ENCODE peak calls at places on chromosome 13, in ten cellular contexts. One of them, this sample, is unnamed.

GRCh38 chr13:38202730-38203129 is 146.9 kb upstream of the UFM1 start:
- DNase-seq in foreskin fibroblast: no peak
- DNase-seq in GM10248: no peak
- DNase-seq in fibroblast of pulmonary artery: peak; percentile 13
- DNase-seq in breast epithelium: no peak
- DNase-seq in tibial nerve: no peak
- DNase-seq in fibroblast of mammary gland: peak; percentile 74
- DNase-seq in kidney: no peak
- DNase-seq in psoas muscle: no peak
- DNase-seq in endothelial cell: no peak
- DNase-seq in this sample: no peak

GRCh38 chr13:102484329-102484728 is 82.5 kb upstream of the FGF14 start:
- DNase-seq in breast epithelium: no peak
- DNase-seq in foreskin fibroblast: peak; percentile 4
- DNase-seq in endothelial cell: no peak
- DNase-seq in fibroblast of mammary gland: peak; percentile 54
- DNase-seq in psoas muscle: no peak
- DNase-seq in fibroblast of pulmonary artery: no peak
- DNase-seq in tibial nerve: no peak
- DNase-seq in kidney: no peak
- DNase-seq in GM10248: no peak
- DNase-seq in this sample: no peak

GRCh38 chr13:23657056-23657455 is 86.8 kb downstream of the TNFRSF19 start:
- DNase-seq in kidney: no peak
- DNase-seq in foreskin fibroblast: no peak
- DNase-seq in breast epithelium: no peak
- DNase-seq in fibroblast of mammary gland: peak; percentile 23
- DNase-seq in GM10248: no peak
- DNase-seq in fibroblast of pulmonary artery: no peak
- DNase-seq in tibial nerve: no peak
- DNase-seq in psoas muscle: no peak
- DNase-seq in endothelial cell: no peak
- DNase-seq in this sample: no peak

GRCh38 chr13:59490651-59491050 is 673.1 kb downstream of the DIAPH3 start:
- DNase-seq in tibial nerve: no peak
- DNase-seq in foreskin fibroblast: no peak
- DNase-seq in fibroblast of mammary gland: no peak
- DNase-seq in endothelial cell: no peak
- DNase-seq in GM10248: no peak
- DNase-seq in psoas muscle: no peak
- DNase-seq in kidney: no peak
- DNase-seq in fibroblast of pulmonary artery: no peak
- DNase-seq in breast epithelium: no peak
- DNase-seq in this sample: no peak

GRCh38 chr13:48319458-48320395 is 16.2 kb downstream of the RB1 start:
- DNase-seq in foreskin fibroblast: no peak
- DNase-seq in kidney: peak; percentile 63
- DNase-seq in fibroblast of pulmonary artery: no peak
- DNase-seq in fibroblast of mammary gland: no peak
- DNase-seq in psoas muscle: no peak
- DNase-seq in endothelial cell: no peak
- DNase-seq in breast epithelium: no peak
- DNase-seq in GM10248: no peak
- DNase-seq in tibial nerve: no peak
- DNase-seq in this sample: no peak

GRCh38 chr13:51619614-51620013 is 35.4 kb downstream of the WDFY2 start:
- DNase-seq in GM10248: no peak
- DNase-seq in fibroblast of pulmonary artery: peak; percentile 50
- DNase-seq in tibial nerve: no peak
- DNase-seq in endothelial cell: no peak
- DNase-seq in fibroblast of mammary gland: peak; percentile 92
- DNase-seq in breast epithelium: no peak
- DNase-seq in kidney: no peak
- DNase-seq in psoas muscle: no peak
- DNase-seq in foreskin fibroblast: peak; percentile 77
- DNase-seq in this sample: no peak

GRCh38 chr13:60857698-60858097 is 460.7 kb downstream of the TDRD3 start:
- DNase-seq in foreskin fibroblast: no peak
- DNase-seq in kidney: no peak
- DNase-seq in fibroblast of mammary gland: no peak
- DNase-seq in fibroblast of pulmonary artery: no peak
- DNase-seq in endothelial cell: no peak
- DNase-seq in breast epithelium: no peak
- DNase-seq in GM10248: no peak
- DNase-seq in psoas muscle: no peak
- DNase-seq in tibial nerve: no peak
- DNase-seq in this sample: no peak

GRCh38 chr13:90393408-90393807 is 954.1 kb upstream of the MIR17HG start:
- DNase-seq in kidney: no peak
- DNase-seq in breast epithelium: no peak
- DNase-seq in tibial nerve: no peak
- DNase-seq in endothelial cell: no peak
- DNase-seq in GM10248: no peak
- DNase-seq in fibroblast of pulmonary artery: no peak
- DNase-seq in fibroblast of mammary gland: no peak
- DNase-seq in psoas muscle: no peak
- DNase-seq in foreskin fibroblast: no peak
- DNase-seq in this sample: no peak

GRCh38 chr13:93709511-93710244 is 483.1 kb downstream of the GPC6 start:
- DNase-seq in breast epithelium: no peak
- DNase-seq in foreskin fibroblast: no peak
- DNase-seq in tibial nerve: no peak
- DNase-seq in psoas muscle: no peak
- DNase-seq in endothelial cell: no peak
- DNase-seq in GM10248: no peak
- DNase-seq in kidney: no peak
- DNase-seq in fibroblast of pulmonary artery: no peak
- DNase-seq in fibroblast of mammary gland: no peak
- DNase-seq in this sample: no peak

GRCh38 chr13:52652980-52653303 is 306 bp downstream of the SUGT1 start:
- DNase-seq in GM10248: peak; percentile 39
- DNase-seq in fibroblast of pulmonary artery: no peak
- DNase-seq in fibroblast of mammary gland: no peak
- DNase-seq in endothelial cell: no peak
- DNase-seq in foreskin fibroblast: no peak
- DNase-seq in breast epithelium: no peak
- DNase-seq in kidney: no peak
- DNase-seq in tibial nerve: no peak
- DNase-seq in psoas muscle: no peak
- DNase-seq in this sample: no peak

GRCh38 chr13:44058586-44059238 is 179.0 kb downstream of the LACC1 start:
- DNase-seq in endothelial cell: no peak
- DNase-seq in kidney: no peak
- DNase-seq in foreskin fibroblast: no peak
- DNase-seq in GM10248: no peak
- DNase-seq in tibial nerve: no peak
- DNase-seq in fibroblast of mammary gland: no peak
- DNase-seq in psoas muscle: no peak
- DNase-seq in breast epithelium: no peak
- DNase-seq in fibroblast of pulmonary artery: no peak
- DNase-seq in this sample: no peak

GRCh38 chr13:48562296-48563066 is 29.6 kb upstream of the RCBTB2 start:
- DNase-seq in GM10248: peak; percentile 77
- DNase-seq in kidney: no peak
- DNase-seq in fibroblast of pulmonary artery: no peak
- DNase-seq in endothelial cell: no peak
- DNase-seq in foreskin fibroblast: no peak
- DNase-seq in psoas muscle: no peak
- DNase-seq in fibroblast of mammary gland: no peak
- DNase-seq in tibial nerve: no peak
- DNase-seq in breast epithelium: no peak
- DNase-seq in this sample: no peak

GRCh38 chr13:112907286-112907685 is 61.7 kb upstream of the MCF2L start:
- DNase-seq in kidney: no peak
- DNase-seq in fibroblast of mammary gland: no peak
- DNase-seq in GM10248: no peak
- DNase-seq in psoas muscle: no peak
- DNase-seq in fibroblast of pulmonary artery: no peak
- DNase-seq in endothelial cell: no peak
- DNase-seq in foreskin fibroblast: no peak
- DNase-seq in tibial nerve: no peak
- DNase-seq in breast epithelium: no peak
- DNase-seq in this sample: no peak

GRCh38 chr13:105445793-105446192 is 1089.7 kb downstream of the EFNB2 start:
- DNase-seq in endothelial cell: no peak
- DNase-seq in kidney: no peak
- DNase-seq in psoas muscle: no peak
- DNase-seq in tibial nerve: no peak
- DNase-seq in breast epithelium: no peak
- DNase-seq in GM10248: no peak
- DNase-seq in fibroblast of mammary gland: no peak
- DNase-seq in foreskin fibroblast: no peak
- DNase-seq in fibroblast of pulmonary artery: no peak
- DNase-seq in this sample: no peak

GRCh38 chr13:39603424-39603947 is 493 bp upstream of the LHFPL6 start:
- DNase-seq in kidney: no peak
- DNase-seq in psoas muscle: no peak
- DNase-seq in tibial nerve: no peak
- DNase-seq in breast epithelium: no peak
- DNase-seq in endothelial cell: peak; percentile 20
- DNase-seq in GM10248: peak; percentile 19
- DNase-seq in fibroblast of mammary gland: peak; percentile 41
- DNase-seq in foreskin fibroblast: peak; percentile 24
- DNase-seq in fibroblast of pulmonary artery: peak; percentile 29
- DNase-seq in this sample: no peak

DNA sequence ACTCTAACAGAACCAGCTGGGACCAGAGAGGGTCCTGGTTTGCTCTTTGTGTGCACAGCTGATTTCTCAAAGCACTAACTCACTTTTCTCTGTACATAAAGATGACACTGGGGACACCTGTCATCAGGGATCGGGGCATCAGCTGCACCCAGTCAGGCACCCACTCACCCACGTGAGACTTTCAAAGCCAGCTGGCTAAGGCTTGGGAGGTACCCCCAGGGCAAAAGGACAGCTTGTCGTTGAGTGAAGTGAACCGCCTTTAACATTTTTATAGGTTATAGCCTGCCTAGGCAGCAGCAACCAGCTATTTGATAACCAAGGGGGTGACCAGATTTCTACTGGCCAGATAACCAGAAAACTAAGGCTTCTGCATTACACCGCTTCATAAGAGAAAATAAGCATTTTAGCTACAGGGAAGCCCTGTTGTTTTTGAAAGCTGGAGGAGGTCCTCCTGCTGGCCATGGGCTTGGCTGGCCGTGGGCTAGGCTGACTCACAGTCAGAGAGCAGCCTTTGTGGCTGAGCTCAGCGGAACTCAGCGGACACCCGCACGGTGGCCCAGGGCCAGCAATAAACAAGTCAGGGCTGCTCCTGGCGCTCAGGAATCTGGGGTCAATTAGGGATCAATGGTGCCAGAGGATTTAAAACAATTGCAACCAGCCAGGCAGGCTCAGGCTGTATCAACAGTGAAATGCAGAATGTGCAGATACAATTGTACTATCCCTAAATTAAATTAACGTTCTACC is 57.1 kb downstream of the ALOX5AP start:
- DNase-seq in foreskin fibroblast: peak; percentile 97
- DNase-seq in endothelial cell: no peak
- DNase-seq in kidney: peak; percentile 94
- DNase-seq in GM10248: no peak
- DNase-seq in psoas muscle: peak; percentile 83
- DNase-seq in fibroblast of pulmonary artery: peak; percentile 92
- DNase-seq in breast epithelium: peak; percentile 91
- DNase-seq in tibial nerve: peak; percentile 55
- DNase-seq in fibroblast of mammary gland: peak; percentile 94
- DNase-seq in this sample: no peak
- TF ChIP-seq CTCF in foreskin fibroblast: peak; percentile 67
- TF ChIP-seq CTCF in endothelial cell: no peak
- TF ChIP-seq CTCF in kidney: no peak
- TF ChIP-seq CTCF in GM10248: no peak
- TF ChIP-seq CTCF in psoas muscle: peak; percentile 26
- TF ChIP-seq CTCF in fibroblast of pulmonary artery: peak; percentile 68
- TF ChIP-seq CTCF in breast epithelium: peak; percentile 38
- TF ChIP-seq CTCF in tibial nerve: peak; percentile 16
- TF ChIP-seq CTCF in fibroblast of mammary gland: peak; percentile 57
- TF ChIP-seq CTCF in this sample: no peak

DNA sequence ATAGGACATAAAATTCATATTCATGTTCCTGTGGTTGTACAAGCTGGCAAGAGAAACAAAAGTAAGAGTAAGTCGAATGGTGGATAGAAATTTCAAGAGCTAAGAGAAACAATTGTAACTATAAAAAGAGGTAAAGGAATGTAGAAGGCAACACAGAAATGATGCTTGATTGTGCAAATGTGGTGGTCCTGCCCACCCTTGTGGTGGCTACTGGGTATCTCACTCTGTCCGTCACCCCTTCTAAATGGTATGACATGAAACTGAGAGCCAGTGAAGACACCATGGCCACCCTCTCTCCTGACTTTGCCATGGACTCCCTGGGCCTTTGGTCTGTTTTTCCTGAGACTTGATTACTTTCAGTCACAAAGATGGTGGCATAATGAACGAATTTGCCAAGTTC is 925.9 kb upstream of the SLITRK6 start:
- DNase-seq in foreskin fibroblast: no peak
- DNase-seq in breast epithelium: no peak
- DNase-seq in tibial nerve: no peak
- DNase-seq in fibroblast of mammary gland: no peak
- DNase-seq in endothelial cell: peak; percentile 18
- DNase-seq in psoas muscle: no peak
- DNase-seq in fibroblast of pulmonary artery: no peak
- DNase-seq in kidney: no peak
- DNase-seq in GM10248: no peak
- DNase-seq in this sample: no peak
- TF ChIP-seq CTCF in foreskin fibroblast: no peak
- TF ChIP-seq CTCF in breast epithelium: no peak
- TF ChIP-seq CTCF in tibial nerve: no peak
- TF ChIP-seq CTCF in fibroblast of mammary gland: no peak
- TF ChIP-seq CTCF in endothelial cell: peak; percentile 55
- TF ChIP-seq CTCF in psoas muscle: no peak
- TF ChIP-seq CTCF in fibroblast of pulmonary artery: no peak
- TF ChIP-seq CTCF in kidney: no peak
- TF ChIP-seq CTCF in GM10248: no peak
- TF ChIP-seq CTCF in this sample: no peak

DNA sequence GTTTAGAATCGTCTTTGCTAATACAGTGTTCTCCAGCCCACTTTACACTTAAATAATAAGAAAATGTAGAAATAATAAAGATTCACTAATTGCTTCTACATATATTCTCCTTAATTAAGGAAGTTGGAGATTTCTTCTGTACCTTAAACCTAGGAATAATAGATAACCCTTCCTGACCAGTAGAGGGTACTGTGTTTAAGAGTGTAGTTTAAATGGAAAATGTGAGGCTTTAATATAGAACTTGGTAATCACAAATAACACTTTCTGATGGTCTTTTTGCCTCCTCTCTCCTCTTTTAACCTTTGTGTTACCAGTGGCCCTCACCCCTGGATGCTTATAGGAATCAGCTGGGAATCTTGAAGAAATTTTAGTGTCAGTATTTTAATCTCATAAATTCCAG is 20.7 kb downstream of the POMP start:
- DNase-seq in kidney: no peak
- DNase-seq in breast epithelium: no peak
- DNase-seq in fibroblast of pulmonary artery: peak; percentile 47
- DNase-seq in foreskin fibroblast: no peak
- DNase-seq in endothelial cell: no peak
- DNase-seq in fibroblast of mammary gland: peak; percentile 33
- DNase-seq in psoas muscle: no peak
- DNase-seq in tibial nerve: no peak
- DNase-seq in GM10248: no peak
- DNase-seq in this sample: no peak
- TF ChIP-seq CTCF in kidney: peak; percentile 1
- TF ChIP-seq CTCF in breast epithelium: peak; percentile 27
- TF ChIP-seq CTCF in fibroblast of pulmonary artery: peak; percentile 49
- TF ChIP-seq CTCF in foreskin fibroblast: peak; percentile 38
- TF ChIP-seq CTCF in endothelial cell: peak; percentile 36
- TF ChIP-seq CTCF in fibroblast of mammary gland: peak; percentile 42
- TF ChIP-seq CTCF in psoas muscle: peak; percentile 26
- TF ChIP-seq CTCF in tibial nerve: peak; percentile 19
- TF ChIP-seq CTCF in GM10248: peak; percentile 41
- TF ChIP-seq CTCF in this sample: no peak

GRCh38 chr13:40992678-40993077 is 26.4 kb downstream of the ELF1 start:
- DNase-seq in tibial nerve: no peak
- DNase-seq in fibroblast of pulmonary artery: no peak
- DNase-seq in psoas muscle: no peak
- DNase-seq in foreskin fibroblast: no peak
- DNase-seq in GM10248: no peak
- DNase-seq in breast epithelium: no peak
- DNase-seq in kidney: no peak
- DNase-seq in fibroblast of mammary gland: no peak
- DNase-seq in endothelial cell: no peak
- DNase-seq in this sample: no peak
- TF ChIP-seq CTCF in tibial nerve: no peak
- TF ChIP-seq CTCF in fibroblast of pulmonary artery: no peak
- TF ChIP-seq CTCF in psoas muscle: no peak
- TF ChIP-seq CTCF in foreskin fibroblast: no peak
- TF ChIP-seq CTCF in GM10248: peak; percentile 37
- TF ChIP-seq CTCF in breast epithelium: no peak
- TF ChIP-seq CTCF in kidney: no peak
- TF ChIP-seq CTCF in fibroblast of mammary gland: no peak
- TF ChIP-seq CTCF in endothelial cell: no peak
- TF ChIP-seq CTCF in this sample: no peak

This sample was measured in omental fat pad.